ENCODE peak calls at places on chromosomes 7 and 10, in six cellular contexts. F is prostate gland, D is IMR-90, A is fibroblast of lung, P is breast epithelium, J is chondrocyte. S is an unnamed sample.

GRCh38 chr7:23955600-23956149 is 245.7 kb downstream of the STK31 start:
- DNase-seq in A (no peak), P (no peak), F (no peak), D (no peak), J (no peak), S (no peak)

GRCh38 chr10:79383974-79384606 is 36.8 kb downstream of the PPIF start:
- DNase-seq in P (peak), J (peak), F (peak), A (no peak), D (no peak), S (peak)

GRCh38 chr10:100724531-100725027 is 20.8 kb upstream of the PAX2 start:
- DNase-seq in D (no peak), F (no peak), P (no peak), A (no peak), J (no peak), S (no peak)

GRCh38 chr7:95213809-95214492 is 110.4 kb downstream of the PON1 start:
- DNase-seq in F (no peak), P (no peak), D (no peak), J (no peak), A (peak), S (no peak)

GRCh38 chr7:151693140-151693539 is 173.4 kb upstream of the RHEB start:
- DNase-seq in D (no peak), P (no peak), A (no peak), J (peak), F (no peak), S (no peak)

GRCh38 chr10:97065686-97066679 is 119.8 kb downstream of the SLIT1 start:
- DNase-seq in F (no peak), D (no peak), P (no peak), A (no peak), J (no peak), S (no peak)

GRCh38 chr7:94696981-94697670 is 41.2 kb upstream of the SGCE start:
- DNase-seq in D (peak), J (no peak), F (no peak), A (peak), P (peak), S (no peak)

GRCh38 chr10:5591336-5591824 is 66.6 kb downstream of the CALML3 start:
- DNase-seq in A (no peak), P (no peak), F (no peak), J (peak), D (no peak), S (no peak)

GRCh38 chr7:131108212-131108980 is 219.3 kb upstream of the MKLN1 start:
- DNase-seq in A (peak), J (no peak), F (no peak), P (no peak), D (peak), S (peak)

GRCh38 chr7:93757421-93757820 is 133.1 kb downstream of the TFPI2 start:
- DNase-seq in P (no peak), D (no peak), F (no peak), A (no peak), J (no peak), S (no peak)

GRCh38 chr10:33100996-33101747 is 143.1 kb upstream of the ITGB1 start:
- DNase-seq in P (no peak), D (no peak), A (no peak), F (peak), J (no peak), S (no peak)

GRCh38 chr10:6141296-6142151 is 52.7 kb downstream of the RBM17 start:
- DNase-seq in J (no peak), P (no peak), D (peak), F (peak), A (peak), S (peak)

GRCh38 chr7:924541-925231 is 29.8 kb downstream of the ADAP1 start:
- DNase-seq in D (peak), J (peak), A (no peak), P (no peak), F (no peak), S (peak)

GRCh38 chr7:127393370-127394058 is 1.0 kb upstream of the ZNF800 start:
- DNase-seq in F (peak), D (no peak), J (no peak), P (no peak), A (no peak), S (no peak)

GRCh38 chr7:127391591-127392181 is 822 bp downstream of the ZNF800 start:
- DNase-seq in A (peak), D (peak), P (no peak), F (peak), J (no peak), S (peak)

GRCh38 chr7:127392182-127392565 is 334 bp downstream of the ZNF800 start:
- DNase-seq in P (peak), F (peak), J (peak), A (peak), D (peak), S (peak)

GRCh38 chr7:127390817-127391590 is 1.5 kb downstream of the ZNF800 start:
- DNase-seq in J (no peak), A (no peak), F (no peak), P (no peak), D (no peak), S (no peak)

GRCh38 chr7:127392566-127393369 is at the start of gene ZNF800:
- DNase-seq in D (peak), J (peak), P (peak), F (peak), A (peak), S (peak)
- TF ChIP-seq CTCF in D (no peak), J (no peak), P (peak), F (no peak), A (no peak), S (no peak)

DNA sequence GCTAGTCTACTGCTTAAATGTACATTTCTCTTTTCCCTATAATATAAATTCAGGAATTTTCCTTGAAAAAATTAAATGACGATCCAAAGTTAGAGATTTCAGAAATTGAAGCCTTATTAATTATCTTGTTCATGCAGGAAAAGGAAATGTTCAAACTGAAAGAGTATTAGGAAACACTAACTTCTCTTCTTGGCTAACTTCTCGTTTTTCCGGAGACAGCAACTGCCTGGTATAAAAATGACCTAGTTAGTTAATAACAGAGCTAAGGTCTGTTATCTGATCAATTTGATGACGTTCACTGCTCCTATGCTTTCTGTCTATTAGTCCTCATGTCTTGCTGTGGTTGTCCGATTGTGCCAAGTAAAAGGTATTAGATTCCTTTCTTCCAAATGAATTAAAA is 212.5 kb downstream of the DGKB start:
- DNase-seq in F (no peak), P (no peak), J (no peak), D (no peak), A (no peak), S (no peak)
- TF ChIP-seq CTCF in F (no peak), P (no peak), J (no peak), D (no peak), A (no peak), S (no peak)

DNA sequence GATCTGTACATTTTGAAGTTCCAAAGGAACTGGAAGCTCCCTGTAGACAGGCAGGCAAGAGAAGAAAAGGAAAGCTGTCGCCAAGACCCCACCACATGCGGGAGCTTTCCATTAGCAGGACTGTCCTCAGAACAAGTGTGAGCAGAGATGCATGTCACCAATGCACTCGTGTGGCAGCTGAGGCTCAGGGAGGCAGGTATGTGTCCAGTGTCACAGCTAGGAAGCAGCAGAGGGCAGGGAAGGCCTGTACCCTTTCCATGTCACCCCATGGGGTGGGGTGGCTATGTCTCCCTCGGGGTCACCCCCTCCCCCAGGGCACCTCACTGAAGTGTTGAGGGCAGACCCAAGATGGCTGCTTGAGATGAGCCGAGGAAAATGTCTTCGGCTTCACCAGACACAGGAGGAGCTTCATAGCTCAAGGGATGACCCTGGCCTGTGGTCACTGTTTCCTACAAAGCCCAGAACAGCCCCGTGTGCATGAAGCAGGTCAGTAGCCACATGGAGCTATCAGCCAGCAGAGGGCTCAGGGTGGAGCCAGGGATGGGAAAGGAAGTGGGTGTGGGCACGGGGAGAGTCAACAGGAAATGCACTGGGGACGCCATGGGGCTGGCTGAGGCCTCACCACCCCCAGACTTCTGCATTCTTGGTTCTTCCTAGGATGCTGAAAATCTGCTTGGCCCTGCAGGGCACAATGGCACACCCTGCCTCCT is 96.6 kb downstream of the FAM53B start:
- DNase-seq in F (no peak), A (peak), D (peak), P (no peak), J (no peak), S (peak)
- TF ChIP-seq CTCF in F (no peak), A (no peak), D (no peak), P (no peak), J (peak), S (peak)

GRCh38 chr10:12252882-12253546 is 57.0 kb downstream of the CDC123 start:
- DNase-seq in D (peak), F (no peak), P (no peak), A (peak), J (peak), S (peak)
- TF ChIP-seq CTCF in D (peak), F (no peak), P (no peak), A (no peak), J (peak), S (peak)

DNA sequence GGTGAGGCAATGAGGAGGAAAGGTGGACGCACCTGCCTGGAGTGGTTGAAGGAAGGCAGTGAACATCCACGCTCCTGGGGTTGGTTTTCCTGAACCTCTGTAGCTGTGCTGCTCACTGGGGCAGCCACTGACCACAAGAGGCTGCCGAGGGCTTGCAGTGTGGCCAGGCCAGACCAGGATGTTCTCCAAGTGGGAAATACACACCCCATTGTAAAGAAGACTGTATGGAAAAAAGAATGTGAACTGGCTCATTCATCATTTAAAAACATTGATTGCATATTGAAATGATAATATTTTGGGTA is 107.6 kb downstream of the SNX10 start:
- DNase-seq in F (peak), J (no peak), P (no peak), D (peak), A (peak), S (no peak)
- TF ChIP-seq CTCF in F (no peak), J (peak), P (peak), D (no peak), A (peak), S (no peak)

GRCh38 chr10:114547466-114547865 is 110.6 kb downstream of the ABLIM1 start:
- DNase-seq in J (no peak), A (no peak), P (no peak), D (no peak), F (no peak), S (no peak)

GRCh38 chr10:114550756-114551290 is 107.3 kb downstream of the ABLIM1 start:
- DNase-seq in D (peak), F (no peak), J (no peak), A (peak), P (no peak), S (no peak)

GRCh38 chr10:114551310-114551972 is 106.6 kb downstream of the ABLIM1 start:
- DNase-seq in P (peak), D (peak), F (no peak), A (peak), J (no peak), S (no peak)

GRCh38 chr10:114547056-114547455 is 111.0 kb downstream of the ABLIM1 start:
- DNase-seq in J (no peak), A (no peak), P (no peak), F (no peak), D (no peak), S (no peak)

DNA sequence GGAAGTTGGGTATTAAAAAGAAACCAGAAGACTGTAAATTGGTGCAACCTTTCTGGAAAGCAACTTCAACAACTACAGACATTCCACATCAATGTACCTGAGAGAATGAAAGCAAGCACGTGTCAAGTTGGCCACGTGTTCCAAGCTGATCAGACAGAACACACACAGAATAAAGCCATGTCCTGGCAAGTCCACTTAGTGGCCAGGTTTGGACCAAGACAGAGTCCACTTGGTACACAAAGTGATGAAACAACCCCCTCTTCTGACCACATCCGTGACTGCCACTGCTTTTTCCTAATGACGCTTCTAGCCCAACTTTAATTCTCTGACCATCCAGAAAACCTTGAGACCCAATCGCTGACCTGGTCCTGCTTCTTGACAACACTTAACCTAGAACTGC is 109.4 kb downstream of the ABLIM1 start:
- DNase-seq in D (peak), P (peak), F (peak), A (peak), J (no peak), S (no peak)
- TF ChIP-seq CTCF in D (peak), P (peak), F (no peak), A (peak), J (peak), S (peak)

GRCh38 chr7:139078399-139078798 is 31.1 kb downstream of the ZC3HAV1 start:
- DNase-seq in F (no peak), A (peak), D (peak), P (no peak), J (no peak), S (no peak)

GRCh38 chr7:139078911-139079310 is 30.6 kb downstream of the ZC3HAV1 start:
- DNase-seq in P (peak), A (no peak), F (no peak), D (no peak), J (no peak), S (no peak)

GRCh38 chr7:139075871-139076686 is 33.4 kb downstream of the ZC3HAV1 start:
- DNase-seq in P (no peak), A (no peak), F (no peak), J (no peak), D (no peak), S (no peak)

GRCh38 chr7:139071683-139072082 is 35.8 kb upstream of the ZC3HAV1L start:
- DNase-seq in F (no peak), P (no peak), D (no peak), J (no peak), A (no peak), S (no peak)

DNA sequence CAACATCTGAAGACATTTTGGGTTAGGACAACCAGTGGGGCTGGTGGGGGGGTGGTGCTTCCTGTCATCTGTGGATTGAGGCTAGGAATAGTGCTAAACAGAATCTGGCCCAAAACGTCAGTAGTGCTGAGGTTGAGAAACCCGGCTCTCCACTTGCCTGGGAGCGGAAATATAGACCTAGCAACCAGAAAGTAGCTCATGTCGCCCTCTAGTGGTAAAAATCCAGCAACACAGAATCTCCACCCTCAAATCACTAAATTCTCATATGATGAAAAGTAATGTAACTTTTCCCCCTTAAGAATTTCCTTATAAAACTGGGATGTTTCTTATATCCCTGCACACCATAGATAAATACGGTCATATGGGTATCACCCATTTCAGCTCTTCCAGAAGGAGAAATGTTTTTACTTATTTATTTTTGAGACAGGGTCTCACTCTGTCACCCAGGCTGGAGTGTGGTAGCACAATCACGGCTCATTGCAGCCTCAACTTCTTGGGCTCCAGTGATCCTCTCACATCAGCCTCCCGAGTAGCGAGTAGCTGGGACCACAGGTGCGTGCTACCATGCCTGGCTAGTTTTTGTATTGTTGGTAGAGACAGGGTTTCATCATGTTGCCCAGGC is 34.4 kb downstream of the ZC3HAV1 start:
- DNase-seq in A (peak), D (peak), F (peak), P (peak), J (no peak), S (peak)
- TF ChIP-seq CTCF in A (peak), D (peak), F (peak), P (peak), J (peak), S (peak)

GRCh38 chr7:100600222-100601038 is 1.7 kb upstream of the PCOLCE start:
- DNase-seq in A (no peak), F (no peak), J (no peak), D (no peak), P (no peak), S (no peak)
- TF ChIP-seq CTCF in A (no peak), F (no peak), J (peak), D (no peak), P (no peak), S (no peak)

S was measured in GM10248.